ENCODE peak calls at places on chromosome 3, in seven cellular contexts. One of them, this sample, is unnamed.

GRCh38 chr3:189871384-189871783 is 240.2 kb downstream of the TP63 start:
- DNase-seq in spleen: no peak
- DNase-seq in HCT116: no peak
- DNase-seq in GM12892: no peak
- DNase-seq in breast epithelium: no peak
- DNase-seq in transverse colon: no peak
- DNase-seq in prostate gland: no peak
- DNase-seq in this sample: no peak

GRCh38 chr3:155554777-155555445 is 190.0 kb downstream of the PLCH1 start:
- DNase-seq in prostate gland: no peak
- DNase-seq in breast epithelium: no peak
- DNase-seq in HCT116: no peak
- DNase-seq in spleen: no peak
- DNase-seq in transverse colon: no peak
- DNase-seq in GM12892: no peak
- DNase-seq in this sample: peak; percentile 86

GRCh38 chr3:64685800-64686445 is 1.9 kb downstream of the ADAMTS9 start:
- DNase-seq in transverse colon: peak; percentile 89
- DNase-seq in GM12892: no peak
- DNase-seq in prostate gland: peak; percentile 96
- DNase-seq in breast epithelium: peak; percentile 78
- DNase-seq in spleen: peak; percentile 86
- DNase-seq in HCT116: peak; percentile 35
- DNase-seq in this sample: no peak

GRCh38 chr3:99332726-99333125 is 305.7 kb upstream of the COL8A1 start:
- DNase-seq in GM12892: no peak
- DNase-seq in spleen: no peak
- DNase-seq in breast epithelium: no peak
- DNase-seq in prostate gland: no peak
- DNase-seq in HCT116: no peak
- DNase-seq in transverse colon: no peak
- DNase-seq in this sample: no peak

GRCh38 chr3:53028641-53029040 is 17.2 kb downstream of the SFMBT1 start:
- DNase-seq in prostate gland: no peak
- DNase-seq in transverse colon: no peak
- DNase-seq in HCT116: no peak
- DNase-seq in GM12892: no peak
- DNase-seq in spleen: no peak
- DNase-seq in breast epithelium: no peak
- DNase-seq in this sample: no peak

GRCh38 chr3:11045536-11045935 is 53.0 kb downstream of the SLC6A1 start:
- DNase-seq in GM12892: no peak
- DNase-seq in HCT116: no peak
- DNase-seq in spleen: no peak
- DNase-seq in breast epithelium: no peak
- DNase-seq in transverse colon: no peak
- DNase-seq in prostate gland: no peak
- DNase-seq in this sample: no peak

GRCh38 chr3:39277893-39278615 is 1.8 kb downstream of the CX3CR1 start:
- DNase-seq in HCT116: no peak
- DNase-seq in spleen: no peak
- DNase-seq in transverse colon: no peak
- DNase-seq in prostate gland: no peak
- DNase-seq in GM12892: no peak
- DNase-seq in breast epithelium: no peak
- DNase-seq in this sample: no peak

GRCh38 chr3:88034463-88034862 is 24.3 kb downstream of the CGGBP1 start:
- DNase-seq in prostate gland: no peak
- DNase-seq in spleen: no peak
- DNase-seq in GM12892: no peak
- DNase-seq in transverse colon: no peak
- DNase-seq in HCT116: no peak
- DNase-seq in breast epithelium: no peak
- DNase-seq in this sample: no peak

GRCh38 chr3:119457260-119457659 is 6.2 kb downstream of the TMEM39A start:
- DNase-seq in transverse colon: no peak
- DNase-seq in spleen: no peak
- DNase-seq in HCT116: no peak
- DNase-seq in breast epithelium: no peak
- DNase-seq in prostate gland: no peak
- DNase-seq in GM12892: no peak
- DNase-seq in this sample: no peak

GRCh38 chr3:184715943-184716651 is 4.2 kb upstream of the MAGEF1 start:
- DNase-seq in HCT116: no peak
- DNase-seq in breast epithelium: no peak
- DNase-seq in prostate gland: no peak
- DNase-seq in GM12892: no peak
- DNase-seq in transverse colon: no peak
- DNase-seq in spleen: no peak
- DNase-seq in this sample: no peak

GRCh38 chr3:103393395-103394186 is 958.8 kb downstream of the ZPLD1 start:
- DNase-seq in transverse colon: no peak
- DNase-seq in prostate gland: no peak
- DNase-seq in HCT116: no peak
- DNase-seq in spleen: no peak
- DNase-seq in GM12892: no peak
- DNase-seq in breast epithelium: no peak
- DNase-seq in this sample: no peak

GRCh38 chr3:171851685-171852084 is 8.5 kb downstream of the TMEM212 start:
- DNase-seq in HCT116: peak; percentile 47
- DNase-seq in breast epithelium: no peak
- DNase-seq in transverse colon: no peak
- DNase-seq in prostate gland: no peak
- DNase-seq in spleen: no peak
- DNase-seq in GM12892: no peak
- DNase-seq in this sample: no peak

GRCh38 chr3:142642956-142643355 is 46.8 kb downstream of the PLS1 start:
- DNase-seq in HCT116: no peak
- DNase-seq in prostate gland: no peak
- DNase-seq in spleen: no peak
- DNase-seq in transverse colon: no peak
- DNase-seq in breast epithelium: no peak
- DNase-seq in GM12892: no peak
- DNase-seq in this sample: no peak

GRCh38 chr3:128155614-128156360 is 2.5 kb downstream of the EEFSEC start:
- DNase-seq in spleen: no peak
- DNase-seq in prostate gland: no peak
- DNase-seq in GM12892: no peak
- DNase-seq in transverse colon: no peak
- DNase-seq in HCT116: no peak
- DNase-seq in breast epithelium: no peak
- DNase-seq in this sample: peak; percentile 25

GRCh38 chr3:55622733-55623132 is 135.6 kb upstream of the WNT5A start:
- DNase-seq in transverse colon: no peak
- DNase-seq in breast epithelium: no peak
- DNase-seq in HCT116: no peak
- DNase-seq in prostate gland: no peak
- DNase-seq in GM12892: no peak
- DNase-seq in spleen: no peak
- DNase-seq in this sample: no peak

DNA sequence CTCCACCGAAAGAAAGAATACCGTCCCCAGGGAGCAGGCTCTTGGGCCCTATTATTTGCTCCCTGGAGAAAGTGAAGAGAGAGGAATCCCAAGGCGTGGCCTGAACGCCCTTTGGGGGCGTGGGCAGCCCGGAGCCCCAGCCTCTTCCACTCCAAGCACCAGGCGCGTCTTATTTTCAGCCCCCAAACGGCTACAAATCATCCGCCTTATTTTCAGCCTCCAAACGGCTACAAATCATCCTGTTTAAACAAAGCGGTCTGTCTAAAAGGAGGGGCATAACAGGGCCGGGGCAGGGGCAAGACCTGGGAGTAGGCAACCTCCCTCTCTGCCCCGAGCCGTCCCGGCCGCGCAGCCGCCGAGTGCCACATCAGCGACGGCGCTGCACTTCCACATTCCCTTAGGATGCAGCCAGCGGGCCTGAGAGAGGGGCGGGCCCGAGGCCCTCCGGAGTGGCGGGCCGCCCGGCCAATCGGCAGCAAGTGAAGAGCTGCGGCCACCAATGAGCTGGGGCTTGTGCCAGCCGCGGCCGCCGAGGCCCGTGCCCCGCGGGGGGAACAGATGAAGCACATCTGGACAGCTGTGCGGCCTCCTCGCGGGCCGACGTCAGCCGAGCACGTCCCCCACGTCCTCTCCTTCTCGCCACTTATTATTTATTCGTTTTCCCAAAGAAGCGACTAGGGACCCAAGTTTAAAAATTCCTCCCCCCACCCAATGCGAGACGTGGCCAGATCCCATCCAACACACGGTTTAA is at the start of gene TMEM45A:
- DNase-seq in breast epithelium: peak; percentile 87
- DNase-seq in GM12892: peak; percentile 95
- DNase-seq in spleen: peak; percentile 94
- DNase-seq in prostate gland: peak; percentile 93
- DNase-seq in transverse colon: peak; percentile 95
- DNase-seq in HCT116: peak; percentile 83
- DNase-seq in this sample: peak; percentile 74
- TF ChIP-seq POLR2AphosphoS5 in breast epithelium: peak; percentile 68
- TF ChIP-seq POLR2AphosphoS5 in GM12892: no peak
- TF ChIP-seq POLR2AphosphoS5 in spleen: peak; percentile 76
- TF ChIP-seq POLR2AphosphoS5 in prostate gland: peak; percentile 82
- TF ChIP-seq POLR2AphosphoS5 in transverse colon: peak; percentile 75
- TF ChIP-seq POLR2AphosphoS5 in HCT116: peak; percentile 68
- TF ChIP-seq POLR2AphosphoS5 in this sample: no peak

DNA sequence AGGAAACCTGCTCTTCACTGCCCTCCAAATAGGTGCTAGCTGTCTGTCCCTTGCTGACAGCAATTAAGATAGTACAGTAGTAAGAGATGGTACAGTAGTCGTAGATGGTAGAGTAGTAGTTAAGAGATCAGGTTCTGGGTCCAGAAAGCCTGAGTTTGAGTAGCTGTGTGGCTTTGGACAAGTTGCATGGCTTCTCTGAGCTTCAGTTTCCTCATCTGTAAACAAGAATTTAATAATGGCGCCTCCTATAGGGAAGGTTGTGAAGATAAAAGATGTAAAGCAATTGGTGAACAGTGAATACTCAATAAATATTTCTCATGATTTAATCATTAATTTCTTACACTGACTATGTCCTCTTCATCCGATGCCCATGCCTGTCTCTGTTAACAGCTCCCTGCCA is 86.9 kb upstream of the BCL6 start:
- DNase-seq in breast epithelium: no peak
- DNase-seq in HCT116: no peak
- DNase-seq in spleen: no peak
- DNase-seq in prostate gland: no peak
- DNase-seq in GM12892: no peak
- DNase-seq in transverse colon: no peak
- DNase-seq in this sample: no peak
- TF ChIP-seq POLR2AphosphoS5 in breast epithelium: no peak
- TF ChIP-seq POLR2AphosphoS5 in HCT116: no peak
- TF ChIP-seq POLR2AphosphoS5 in spleen: no peak
- TF ChIP-seq POLR2AphosphoS5 in prostate gland: no peak
- TF ChIP-seq POLR2AphosphoS5 in GM12892: no peak
- TF ChIP-seq POLR2AphosphoS5 in transverse colon: no peak
- TF ChIP-seq POLR2AphosphoS5 in this sample: no peak

GRCh38 chr3:33914731-33915389 is 116.4 kb downstream of the PDCD6IP start:
- DNase-seq in spleen: no peak
- DNase-seq in prostate gland: no peak
- DNase-seq in GM12892: no peak
- DNase-seq in breast epithelium: no peak
- DNase-seq in transverse colon: no peak
- DNase-seq in HCT116: no peak
- DNase-seq in this sample: no peak
- TF ChIP-seq POLR2AphosphoS5 in spleen: no peak
- TF ChIP-seq POLR2AphosphoS5 in prostate gland: no peak
- TF ChIP-seq POLR2AphosphoS5 in GM12892: no peak
- TF ChIP-seq POLR2AphosphoS5 in breast epithelium: no peak
- TF ChIP-seq POLR2AphosphoS5 in transverse colon: no peak
- TF ChIP-seq POLR2AphosphoS5 in HCT116: no peak
- TF ChIP-seq POLR2AphosphoS5 in this sample: no peak

GRCh38 chr3:4698125-4698821 is 205.1 kb downstream of the ITPR1 start:
- DNase-seq in HCT116: no peak
- DNase-seq in breast epithelium: no peak
- DNase-seq in GM12892: no peak
- DNase-seq in prostate gland: no peak
- DNase-seq in spleen: no peak
- DNase-seq in transverse colon: no peak
- DNase-seq in this sample: no peak

GRCh38 chr3:4707324-4707723 is 214.2 kb downstream of the ITPR1 start:
- DNase-seq in spleen: no peak
- DNase-seq in GM12892: no peak
- DNase-seq in transverse colon: no peak
- DNase-seq in HCT116: no peak
- DNase-seq in breast epithelium: no peak
- DNase-seq in prostate gland: no peak
- DNase-seq in this sample: no peak

GRCh38 chr3:4704552-4704951 is 211.4 kb downstream of the ITPR1 start:
- DNase-seq in spleen: no peak
- DNase-seq in breast epithelium: no peak
- DNase-seq in transverse colon: no peak
- DNase-seq in HCT116: no peak
- DNase-seq in GM12892: no peak
- DNase-seq in prostate gland: no peak
- DNase-seq in this sample: no peak

GRCh38 chr3:4708230-4708629 is 215.1 kb downstream of the ITPR1 start:
- DNase-seq in GM12892: no peak
- DNase-seq in breast epithelium: no peak
- DNase-seq in transverse colon: no peak
- DNase-seq in HCT116: no peak
- DNase-seq in prostate gland: no peak
- DNase-seq in spleen: no peak
- DNase-seq in this sample: no peak

GRCh38 chr3:4703054-4703480 is 209.9 kb downstream of the ITPR1 start:
- DNase-seq in transverse colon: no peak
- DNase-seq in spleen: no peak
- DNase-seq in breast epithelium: no peak
- DNase-seq in GM12892: no peak
- DNase-seq in HCT116: no peak
- DNase-seq in prostate gland: no peak
- DNase-seq in this sample: no peak
- TF ChIP-seq POLR2AphosphoS5 in transverse colon: peak; percentile 26
- TF ChIP-seq POLR2AphosphoS5 in spleen: peak; percentile 29
- TF ChIP-seq POLR2AphosphoS5 in breast epithelium: no peak
- TF ChIP-seq POLR2AphosphoS5 in GM12892: no peak
- TF ChIP-seq POLR2AphosphoS5 in HCT116: no peak
- TF ChIP-seq POLR2AphosphoS5 in prostate gland: peak; percentile 5
- TF ChIP-seq POLR2AphosphoS5 in this sample: no peak

DNA sequence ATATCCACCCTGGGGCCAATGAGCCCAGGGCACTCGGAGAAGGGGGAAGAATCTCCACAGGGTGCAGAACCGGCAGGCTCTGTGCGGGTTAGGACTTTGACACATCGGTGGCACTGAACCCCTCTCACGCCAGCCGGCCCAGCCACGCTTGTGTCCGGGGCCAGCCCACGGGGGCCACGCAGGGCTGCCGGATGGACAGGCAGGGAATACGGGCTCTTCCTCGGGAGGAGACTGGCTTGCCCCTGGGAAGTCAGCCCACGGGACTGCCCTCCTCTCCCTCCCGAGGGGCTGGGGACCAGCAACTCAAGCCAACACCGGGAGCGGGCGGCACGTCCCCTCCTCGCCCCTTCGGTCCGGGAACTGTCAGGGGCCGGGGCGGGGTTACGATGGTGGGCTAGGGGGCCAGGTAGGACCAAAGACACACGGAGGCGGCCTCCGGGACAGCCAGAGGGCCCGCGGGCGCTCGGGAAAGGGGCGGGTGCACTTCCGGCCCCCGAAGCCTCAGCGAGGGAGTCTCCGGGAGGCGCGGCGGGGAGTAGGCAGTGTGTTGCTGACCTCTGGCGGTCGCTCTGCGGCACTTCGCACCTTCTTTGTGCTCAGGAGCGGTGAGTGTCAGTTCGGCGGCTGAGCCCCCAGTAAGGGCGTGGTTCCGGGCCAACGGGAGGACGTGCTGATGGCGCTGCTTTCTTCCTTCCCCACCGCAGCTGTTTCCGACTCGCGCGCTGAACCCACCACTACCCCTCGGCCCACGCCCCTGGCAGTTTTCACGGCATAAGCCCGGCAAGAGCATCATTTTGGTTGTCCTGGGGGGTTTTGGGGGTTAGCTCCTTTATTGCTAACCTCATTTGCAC is 5.1 kb upstream of the CYP8B1 start:
- DNase-seq in breast epithelium: peak; percentile 82
- DNase-seq in HCT116: peak; percentile 55
- DNase-seq in spleen: peak; percentile 97
- DNase-seq in GM12892: peak; percentile 93
- DNase-seq in transverse colon: peak; percentile 88
- DNase-seq in prostate gland: peak; percentile 80
- DNase-seq in this sample: peak; percentile 79
- TF ChIP-seq POLR2AphosphoS5 in breast epithelium: no peak
- TF ChIP-seq POLR2AphosphoS5 in HCT116: peak; percentile 56
- TF ChIP-seq POLR2AphosphoS5 in spleen: peak; percentile 50
- TF ChIP-seq POLR2AphosphoS5 in GM12892: no peak
- TF ChIP-seq POLR2AphosphoS5 in transverse colon: peak; percentile 42
- TF ChIP-seq POLR2AphosphoS5 in prostate gland: peak; percentile 67
- TF ChIP-seq POLR2AphosphoS5 in this sample: no peak

This sample was measured in HL-60.